ENCODE peak calls at places on chromosomes 12 and 14, in eight cellular contexts. K, C, F, M, H, L, P and Q are unnamed samples.

GRCh38 chr14:23366163-23366921 is 1.4 kb upstream of the EFS start:
- DNase-seq in K (peak; percentile 88), C (peak; percentile 71), F (peak; percentile 97), M (no peak), H (no peak), L (peak; percentile 79), P (no peak), Q (peak; percentile 52)

GRCh38 chr12:123102781-123103503 is 47.9 kb downstream of the PITPNM2 start:
- DNase-seq in K (no peak), C (peak; percentile 71), F (peak; percentile 80), M (no peak), H (no peak), L (no peak), P (no peak), Q (no peak)

GRCh38 chr12:47576256-47576655 is 129.6 kb downstream of the RPAP3 start:
- DNase-seq in K (peak; percentile 13), C (no peak), F (peak; percentile 80), M (no peak), H (no peak), L (no peak), P (no peak), Q (no peak)

GRCh38 chr12:130796985-130797686 is 41.9 kb downstream of the STX2 start:
- DNase-seq in K (no peak), C (no peak), F (no peak), M (no peak), H (peak; percentile 26), L (no peak), P (no peak), Q (no peak)

GRCh38 chr12:56162468-56163290 is 4.5 kb downstream of the MYL6 start:
- DNase-seq in K (peak; percentile 44), C (no peak), F (peak; percentile 79), M (no peak), H (no peak), L (no peak), P (no peak), Q (no peak)

GRCh38 chr12:104212516-104212915 is 3.1 kb upstream of the TXNRD1 start:
- DNase-seq in K (no peak), C (no peak), F (no peak), M (no peak), H (no peak), L (no peak), P (no peak), Q (no peak)

GRCh38 chr14:38481939-38482678 is 226.2 kb upstream of the CLEC14A start:
- DNase-seq in K (no peak), C (peak; percentile 5), F (peak; percentile 44), M (no peak), H (no peak), L (no peak), P (no peak), Q (peak; percentile 44)

GRCh38 chr14:72753879-72754400 is 140.0 kb downstream of the DPF3 start:
- DNase-seq in K (no peak), C (no peak), F (no peak), M (no peak), H (no peak), L (no peak), P (no peak), Q (no peak)

GRCh38 chr12:132512197-132513069 is 22.5 kb downstream of the FBRSL1 start:
- DNase-seq in K (no peak), C (no peak), F (no peak), M (no peak), H (no peak), L (no peak), P (no peak), Q (no peak)

DNA sequence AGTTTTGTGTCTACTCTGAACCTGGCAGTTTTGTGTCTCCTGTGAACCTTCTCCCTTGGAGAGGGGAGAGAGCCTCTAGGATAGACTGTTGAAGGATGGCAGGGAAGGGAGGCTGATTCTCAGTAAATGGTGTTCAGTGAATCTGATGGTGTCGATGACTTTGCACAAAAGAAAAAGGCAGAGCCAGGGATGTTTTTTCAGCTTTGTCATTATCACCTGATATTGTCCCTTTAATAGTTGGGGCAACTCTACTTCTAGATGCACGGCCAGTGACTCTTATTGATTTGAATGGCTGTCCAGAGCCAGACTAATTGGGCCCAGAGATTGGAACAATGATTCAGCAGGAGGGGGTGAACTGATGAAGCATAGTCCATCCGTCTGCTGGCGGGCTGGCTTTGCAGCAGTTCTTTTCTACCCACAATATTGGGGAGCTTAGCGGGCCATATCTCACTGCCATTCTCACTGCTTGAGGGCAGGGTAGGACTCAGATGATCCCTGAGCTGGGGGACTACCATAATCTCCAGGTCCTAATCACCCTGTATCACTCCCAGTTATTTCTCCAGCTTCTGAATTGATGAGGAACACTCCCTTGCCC is 93.1 kb downstream of the ADCK1 start:
- DNase-seq in K (no peak), C (no peak), F (no peak), M (no peak), H (no peak), L (no peak), P (no peak), Q (no peak)
- H3K4me3 ChIP-seq in K (no peak overlapping the region), C (no peak overlapping the region), F (no peak overlapping the region), M (no peak overlapping the region), H (no peak overlapping the region), L (no peak overlapping the region), P (no peak overlapping the region), Q (no peak overlapping the region)

GRCh38 chr12:100927825-100928224 is 133.2 kb downstream of the ANO4 start:
- DNase-seq in K (no peak), C (peak; percentile 90), F (no peak), M (no peak), H (no peak), L (no peak), P (no peak), Q (peak; percentile 5)

DNA sequence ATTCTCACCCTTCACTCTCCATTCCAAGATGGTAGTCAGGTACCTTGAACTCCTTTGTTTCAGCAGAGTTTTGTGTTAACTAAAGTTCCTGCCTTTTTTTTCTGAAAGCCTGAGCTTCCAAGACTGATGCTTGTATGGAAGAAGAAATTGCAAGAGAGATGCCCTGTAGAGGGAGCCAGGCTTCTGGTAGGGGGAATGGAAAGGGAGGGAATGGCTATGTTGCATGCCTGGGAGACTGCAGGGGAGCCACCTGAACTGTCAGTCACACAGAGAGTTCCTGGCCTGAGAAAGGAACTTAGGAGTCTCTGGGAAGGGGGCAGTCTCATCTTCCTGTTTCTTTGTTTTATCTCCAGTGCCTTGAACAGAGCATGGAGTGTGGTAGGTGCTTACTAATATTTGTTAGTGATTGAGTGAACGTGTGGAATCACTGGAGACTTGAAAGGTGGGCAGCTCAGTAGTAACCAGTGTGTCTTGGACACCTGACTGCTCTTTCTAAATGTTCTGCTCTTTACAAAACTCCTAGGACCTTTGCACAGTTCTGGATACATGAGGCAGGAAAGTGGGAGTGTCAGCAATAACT is 132.2 kb downstream of the ANO4 start:
- DNase-seq in K (peak; percentile 56), C (peak; percentile 47), F (peak; percentile 94), M (peak; percentile 61), H (no peak), L (no peak), P (no peak), Q (peak; percentile 50)
- TF ChIP-seq CTCF in K (peak; percentile 58), C (peak; percentile 49), F (peak; percentile 84), M (peak; percentile 71), H (no peak), L (peak; percentile 11), P (no peak), Q (peak; percentile 59)

GRCh38 chr14:30597496-30597895 is 24.6 kb upstream of the SCFD1 start:
- DNase-seq in K (no peak), C (no peak), F (no peak), M (no peak), H (no peak), L (no peak), P (no peak), Q (no peak)

GRCh38 chr14:30603402-30603801 is 18.7 kb upstream of the SCFD1 start:
- DNase-seq in K (no peak), C (no peak), F (no peak), M (no peak), H (no peak), L (no peak), P (no peak), Q (no peak)

GRCh38 chr14:30600907-30601578 is 21.1 kb upstream of the SCFD1 start:
- DNase-seq in K (no peak), C (no peak), F (no peak), M (no peak), H (no peak), L (no peak), P (no peak), Q (no peak)

GRCh38 chr14:30596972-30597371 is 25.1 kb upstream of the SCFD1 start:
- DNase-seq in K (no peak), C (no peak), F (no peak), M (no peak), H (no peak), L (no peak), P (no peak), Q (no peak)

GRCh38 chr14:30601579-30601916 is 20.6 kb upstream of the SCFD1 start:
- DNase-seq in K (no peak), C (no peak), F (no peak), M (no peak), H (no peak), L (no peak), P (no peak), Q (no peak)
- H3K4me3 ChIP-seq in K (no peak overlapping the region), C (no peak overlapping the region), F (no peak overlapping the region), M (no peak overlapping the region), H (no peak overlapping the region), L (no peak overlapping the region), P (no peak overlapping the region), Q (no peak overlapping the region)

DNA sequence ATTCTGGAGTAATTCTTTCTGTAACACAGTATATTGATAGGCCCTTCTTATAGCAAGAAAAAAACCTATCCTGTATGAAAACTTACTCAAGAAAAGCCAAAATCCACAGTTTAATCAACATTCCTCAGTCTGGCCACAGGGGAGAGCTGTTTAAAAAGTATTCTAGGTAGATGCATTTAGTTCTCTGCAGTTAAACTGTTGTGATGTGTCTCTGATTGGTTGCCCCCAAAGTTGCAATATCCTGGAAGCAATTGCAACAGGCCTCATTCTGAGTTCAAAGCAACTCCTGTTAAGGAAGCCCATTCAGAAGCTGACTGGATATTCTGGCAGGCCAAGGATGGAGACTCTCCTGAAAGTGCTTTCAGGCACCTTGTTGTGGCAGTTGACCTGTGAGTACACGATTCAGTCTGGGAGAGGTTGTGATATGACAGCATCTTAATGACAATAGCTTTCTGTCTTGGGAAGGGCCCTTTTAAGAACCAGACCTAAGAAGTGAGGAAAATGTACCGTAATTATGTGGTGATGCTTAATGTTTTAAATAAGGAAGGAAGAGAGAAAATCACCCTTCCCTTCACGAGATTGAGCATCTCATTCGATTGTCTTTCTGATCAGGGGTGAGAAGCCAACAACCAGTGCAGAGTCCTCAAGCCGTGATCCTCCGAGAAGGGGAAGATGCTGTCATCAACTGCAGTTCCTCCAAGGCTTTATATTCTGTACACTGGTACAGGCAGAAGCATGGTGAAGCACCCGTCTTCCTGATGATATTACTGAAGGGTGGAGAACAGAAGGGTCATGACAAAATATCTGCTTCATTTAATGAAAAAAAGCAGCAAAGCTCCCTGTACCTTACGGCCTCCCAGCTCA is 420.7 kb downstream of the DAD1 start:
- DNase-seq in K (no peak), C (no peak), F (no peak), M (no peak), H (no peak), L (no peak), P (no peak), Q (peak; percentile 65)
- TF ChIP-seq CTCF in K (no peak), C (no peak), F (peak; percentile 46), M (peak; percentile 26), H (no peak), L (no peak), P (no peak), Q (peak; percentile 28)

GRCh38 chr14:50944647-50945413 is 547 bp upstream of the PYGL start:
- DNase-seq in K (no peak), C (peak; percentile 80), F (no peak), M (peak; percentile 59), H (no peak), L (peak; percentile 43), P (peak; percentile 77), Q (peak; percentile 48)
- H3K4me3 ChIP-seq in K (peak overlapping the region; percentile 44), C (peak overlapping the region; percentile 98), F (peak overlapping the region; percentile 90), M (peak overlapping the region; percentile 65), H (peak overlapping the region; percentile 74), L (peak overlapping the region; percentile 63), P (peak overlapping the region; percentile 35), Q (peak overlapping the region; percentile 86)